ENCODE peak calls at places on chromosome 18, in nine cellular contexts. One of them, this sample, is unnamed.

GRCh38 chr18:13536578-13536977 is 189.8 kb downstream of the FAM210A start:
- DNase-seq in lower leg skin: no peak
- DNase-seq in fibroblast of pulmonary artery: no peak
- DNase-seq in NCI-H146: no peak
- DNase-seq in AML-193: no peak
- DNase-seq in NCI-H1436: no peak
- DNase-seq in stomach: no peak
- DNase-seq in right cardiac atrium: no peak
- DNase-seq in choroid plexus epithelial cell: no peak
- DNase-seq in this sample: no peak

GRCh38 chr18:55419132-55419938 is 168.7 kb downstream of the TCF4 start:
- DNase-seq in fibroblast of pulmonary artery: peak; percentile 47
- DNase-seq in choroid plexus epithelial cell: no peak
- DNase-seq in NCI-H146: peak; percentile 54
- DNase-seq in AML-193: no peak
- DNase-seq in NCI-H1436: no peak
- DNase-seq in lower leg skin: no peak
- DNase-seq in right cardiac atrium: no peak
- DNase-seq in stomach: no peak
- DNase-seq in this sample: no peak

GRCh38 chr18:76364282-76365259 is 130.5 kb downstream of the ZNF516 start:
- DNase-seq in NCI-H146: no peak
- DNase-seq in lower leg skin: no peak
- DNase-seq in AML-193: no peak
- DNase-seq in choroid plexus epithelial cell: no peak
- DNase-seq in right cardiac atrium: no peak
- DNase-seq in NCI-H1436: no peak
- DNase-seq in stomach: no peak
- DNase-seq in fibroblast of pulmonary artery: no peak
- DNase-seq in this sample: no peak

GRCh38 chr18:78031589-78031988 is 781.9 kb downstream of the GALR1 start:
- DNase-seq in choroid plexus epithelial cell: no peak
- DNase-seq in lower leg skin: no peak
- DNase-seq in AML-193: no peak
- DNase-seq in fibroblast of pulmonary artery: no peak
- DNase-seq in right cardiac atrium: no peak
- DNase-seq in stomach: no peak
- DNase-seq in NCI-H1436: no peak
- DNase-seq in NCI-H146: no peak
- DNase-seq in this sample: no peak

GRCh38 chr18:79400091-79400590 is 4.4 kb downstream of the NFATC1 start:
- DNase-seq in NCI-H146: peak; percentile 63
- DNase-seq in AML-193: no peak
- DNase-seq in stomach: peak; percentile 72
- DNase-seq in lower leg skin: peak; percentile 95
- DNase-seq in fibroblast of pulmonary artery: peak; percentile 37
- DNase-seq in choroid plexus epithelial cell: no peak
- DNase-seq in right cardiac atrium: peak; percentile 92
- DNase-seq in NCI-H1436: peak; percentile 14
- DNase-seq in this sample: peak; percentile 56

GRCh38 chr18:54880706-54881105 is 52.4 kb downstream of the RAB27B start:
- DNase-seq in stomach: no peak
- DNase-seq in lower leg skin: no peak
- DNase-seq in choroid plexus epithelial cell: peak; percentile 61
- DNase-seq in NCI-H146: no peak
- DNase-seq in NCI-H1436: no peak
- DNase-seq in AML-193: no peak
- DNase-seq in fibroblast of pulmonary artery: peak; percentile 78
- DNase-seq in right cardiac atrium: no peak
- DNase-seq in this sample: no peak

GRCh38 chr18:3397031-3397750 is 52.8 kb upstream of the TGIF1 start:
- DNase-seq in NCI-H1436: no peak
- DNase-seq in choroid plexus epithelial cell: no peak
- DNase-seq in lower leg skin: no peak
- DNase-seq in AML-193: no peak
- DNase-seq in right cardiac atrium: no peak
- DNase-seq in stomach: no peak
- DNase-seq in fibroblast of pulmonary artery: no peak
- DNase-seq in NCI-H146: no peak
- DNase-seq in this sample: no peak

GRCh38 chr18:6405237-6406074 is 9.3 kb downstream of the L3MBTL4 start:
- DNase-seq in stomach: no peak
- DNase-seq in NCI-H146: no peak
- DNase-seq in AML-193: no peak
- DNase-seq in right cardiac atrium: no peak
- DNase-seq in lower leg skin: no peak
- DNase-seq in NCI-H1436: no peak
- DNase-seq in choroid plexus epithelial cell: peak; percentile 27
- DNase-seq in fibroblast of pulmonary artery: no peak
- DNase-seq in this sample: no peak

GRCh38 chr18:424071-424868 is 76.2 kb downstream of the COLEC12 start:
- DNase-seq in choroid plexus epithelial cell: no peak
- DNase-seq in fibroblast of pulmonary artery: no peak
- DNase-seq in NCI-H146: no peak
- DNase-seq in AML-193: no peak
- DNase-seq in lower leg skin: no peak
- DNase-seq in right cardiac atrium: no peak
- DNase-seq in NCI-H1436: no peak
- DNase-seq in stomach: no peak
- DNase-seq in this sample: no peak

GRCh38 chr18:46660955-46661749 is 4.1 kb upstream of the LOXHD1 start:
- DNase-seq in fibroblast of pulmonary artery: peak; percentile 31
- DNase-seq in NCI-H1436: no peak
- DNase-seq in lower leg skin: no peak
- DNase-seq in right cardiac atrium: no peak
- DNase-seq in stomach: no peak
- DNase-seq in choroid plexus epithelial cell: peak; percentile 43
- DNase-seq in NCI-H146: peak; percentile 61
- DNase-seq in AML-193: no peak
- DNase-seq in this sample: no peak

GRCh38 chr18:59988098-59988706 is 88.4 kb downstream of the PMAIP1 start:
- DNase-seq in stomach: peak; percentile 50
- DNase-seq in AML-193: peak; percentile 64
- DNase-seq in lower leg skin: no peak
- DNase-seq in choroid plexus epithelial cell: peak; percentile 86
- DNase-seq in fibroblast of pulmonary artery: peak; percentile 78
- DNase-seq in NCI-H1436: peak; percentile 28
- DNase-seq in right cardiac atrium: no peak
- DNase-seq in NCI-H146: peak; percentile 69
- DNase-seq in this sample: peak; percentile 45

GRCh38 chr18:48715651-48716354 is 177.0 kb downstream of the CTIF start:
- DNase-seq in NCI-H146: no peak
- DNase-seq in right cardiac atrium: peak; percentile 78
- DNase-seq in AML-193: peak; percentile 47
- DNase-seq in choroid plexus epithelial cell: peak; percentile 9
- DNase-seq in NCI-H1436: no peak
- DNase-seq in lower leg skin: peak; percentile 91
- DNase-seq in fibroblast of pulmonary artery: no peak
- DNase-seq in stomach: no peak
- DNase-seq in this sample: no peak

GRCh38 chr18:54479365-54479764 is 111.7 kb upstream of the DYNAP start:
- DNase-seq in lower leg skin: no peak
- DNase-seq in NCI-H1436: no peak
- DNase-seq in right cardiac atrium: no peak
- DNase-seq in NCI-H146: no peak
- DNase-seq in AML-193: no peak
- DNase-seq in choroid plexus epithelial cell: no peak
- DNase-seq in stomach: no peak
- DNase-seq in fibroblast of pulmonary artery: no peak
- DNase-seq in this sample: no peak

GRCh38 chr18:77071711-77072292 is 60.8 kb downstream of the MBP start:
- DNase-seq in lower leg skin: peak; percentile 85
- DNase-seq in fibroblast of pulmonary artery: peak; percentile 96
- DNase-seq in choroid plexus epithelial cell: peak; percentile 97
- DNase-seq in NCI-H146: peak; percentile 33
- DNase-seq in NCI-H1436: no peak
- DNase-seq in AML-193: no peak
- DNase-seq in stomach: peak; percentile 44
- DNase-seq in right cardiac atrium: peak; percentile 66
- DNase-seq in this sample: peak; percentile 86

GRCh38 chr18:28802546-28802945 is 625.6 kb upstream of the CDH2 start:
- DNase-seq in AML-193: no peak
- DNase-seq in choroid plexus epithelial cell: no peak
- DNase-seq in stomach: no peak
- DNase-seq in NCI-H1436: no peak
- DNase-seq in right cardiac atrium: no peak
- DNase-seq in fibroblast of pulmonary artery: peak; percentile 78
- DNase-seq in NCI-H146: no peak
- DNase-seq in lower leg skin: no peak
- DNase-seq in this sample: no peak

GRCh38 chr18:35775887-35776286 is 194.3 kb downstream of the GALNT1 start:
- DNase-seq in lower leg skin: no peak
- DNase-seq in AML-193: no peak
- DNase-seq in NCI-H1436: no peak
- DNase-seq in stomach: no peak
- DNase-seq in NCI-H146: no peak
- DNase-seq in choroid plexus epithelial cell: peak; percentile 41
- DNase-seq in right cardiac atrium: no peak
- DNase-seq in fibroblast of pulmonary artery: peak; percentile 35
- DNase-seq in this sample: no peak

GRCh38 chr18:79644666-79645057 is 34.9 kb upstream of the CTDP1 start:
- DNase-seq in stomach: no peak
- DNase-seq in right cardiac atrium: no peak
- DNase-seq in choroid plexus epithelial cell: no peak
- DNase-seq in lower leg skin: no peak
- DNase-seq in fibroblast of pulmonary artery: peak; percentile 23
- DNase-seq in AML-193: no peak
- DNase-seq in NCI-H1436: peak; percentile 41
- DNase-seq in NCI-H146: no peak
- DNase-seq in this sample: no peak

GRCh38 chr18:78733762-78734613 is 245.6 kb upstream of the SALL3 start:
- DNase-seq in lower leg skin: peak; percentile 70
- DNase-seq in stomach: peak; percentile 22
- DNase-seq in NCI-H146: peak; percentile 67
- DNase-seq in choroid plexus epithelial cell: no peak
- DNase-seq in right cardiac atrium: no peak
- DNase-seq in fibroblast of pulmonary artery: no peak
- DNase-seq in AML-193: no peak
- DNase-seq in NCI-H1436: no peak
- DNase-seq in this sample: no peak

GRCh38 chr18:72867721-72868665 is at the start of gene NETO1:
- DNase-seq in NCI-H146: peak; percentile 67
- DNase-seq in AML-193: no peak
- DNase-seq in lower leg skin: peak; percentile 74
- DNase-seq in right cardiac atrium: peak; percentile 33
- DNase-seq in NCI-H1436: peak; percentile 52
- DNase-seq in choroid plexus epithelial cell: peak; percentile 7
- DNase-seq in fibroblast of pulmonary artery: no peak
- DNase-seq in stomach: no peak
- DNase-seq in this sample: no peak

GRCh38 chr18:23547806-23548205 is 38.5 kb downstream of the NPC1 start:
- DNase-seq in NCI-H146: no peak
- DNase-seq in lower leg skin: peak; percentile 46
- DNase-seq in AML-193: no peak
- DNase-seq in NCI-H1436: no peak
- DNase-seq in choroid plexus epithelial cell: peak; percentile 39
- DNase-seq in stomach: no peak
- DNase-seq in fibroblast of pulmonary artery: no peak
- DNase-seq in right cardiac atrium: no peak
- DNase-seq in this sample: no peak

GRCh38 chr18:42574871-42575270 is 540.6 kb downstream of the RIT2 start:
- DNase-seq in fibroblast of pulmonary artery: no peak
- DNase-seq in NCI-H146: peak; percentile 98
- DNase-seq in AML-193: no peak
- DNase-seq in right cardiac atrium: no peak
- DNase-seq in NCI-H1436: peak; percentile 1
- DNase-seq in stomach: no peak
- DNase-seq in choroid plexus epithelial cell: no peak
- DNase-seq in lower leg skin: no peak
- DNase-seq in this sample: no peak

GRCh38 chr18:48803951-48804855 is 146.6 kb downstream of the SMAD7 start:
- DNase-seq in right cardiac atrium: peak; percentile 65
- DNase-seq in choroid plexus epithelial cell: no peak
- DNase-seq in stomach: peak; percentile 23
- DNase-seq in lower leg skin: peak; percentile 78
- DNase-seq in NCI-H146: no peak
- DNase-seq in AML-193: no peak
- DNase-seq in fibroblast of pulmonary artery: no peak
- DNase-seq in NCI-H1436: no peak
- DNase-seq in this sample: no peak

GRCh38 chr18:68992719-68993482 is 195.0 kb downstream of the CCDC102B start:
- DNase-seq in fibroblast of pulmonary artery: no peak
- DNase-seq in stomach: no peak
- DNase-seq in right cardiac atrium: no peak
- DNase-seq in AML-193: no peak
- DNase-seq in lower leg skin: no peak
- DNase-seq in choroid plexus epithelial cell: no peak
- DNase-seq in NCI-H1436: no peak
- DNase-seq in NCI-H146: no peak
- DNase-seq in this sample: no peak

GRCh38 chr18:57816208-57816999 is 13.3 kb upstream of the ATP8B1 start:
- DNase-seq in fibroblast of pulmonary artery: no peak
- DNase-seq in choroid plexus epithelial cell: no peak
- DNase-seq in NCI-H146: peak; percentile 21
- DNase-seq in lower leg skin: no peak
- DNase-seq in stomach: no peak
- DNase-seq in AML-193: no peak
- DNase-seq in NCI-H1436: no peak
- DNase-seq in right cardiac atrium: no peak
- DNase-seq in this sample: no peak

GRCh38 chr18:42113529-42114191 is 158.6 kb downstream of the PIK3C3 start:
- DNase-seq in NCI-H146: no peak
- DNase-seq in right cardiac atrium: no peak
- DNase-seq in fibroblast of pulmonary artery: peak; percentile 56
- DNase-seq in AML-193: peak; percentile 54
- DNase-seq in NCI-H1436: no peak
- DNase-seq in lower leg skin: no peak
- DNase-seq in stomach: no peak
- DNase-seq in choroid plexus epithelial cell: peak; percentile 64
- DNase-seq in this sample: no peak

This sample was measured in T-cell.